ENCODE peak calls at places on chromosomes 1 and 21, in four cellular contexts. E is CD4-positive, alpha-beta T cell; C is activated T-helper 9 cell treated with anti-CD3 and anti-CD28 coated beads, Interleukin-2, amount 50 U/mL, for 16 hours; X is Caki2. W is an unnamed sample.

GRCh38 chr1:225440380-225440957 is 12.6 kb upstream of the LBR start:
- DNase-seq in E (no peak), C (no peak), X (no peak), W (no peak)

GRCh38 chr1:24108334-24109165 is 3.4 kb downstream of the MYOM3 start:
- DNase-seq in E (no peak), C (no peak), X (peak), W (peak)

GRCh38 chr1:48114596-48115384 is 107.7 kb upstream of the SLC5A9 start:
- DNase-seq in E (no peak), C (no peak), X (no peak), W (no peak)

GRCh38 chr21:18253809-18254208 is 9.2 kb downstream of the CHODL start:
- DNase-seq in E (no peak), C (no peak), X (no peak), W (no peak)

GRCh38 chr1:221725683-221726330 is 16.1 kb downstream of the DUSP10 start:
- DNase-seq in E (no peak), C (no peak), X (peak), W (no peak)

GRCh38 chr1:57874426-57874825 is 450.6 kb upstream of the DAB1 start:
- DNase-seq in E (no peak), C (no peak), X (peak), W (peak)

GRCh38 chr1:96473791-96474452 is 247.7 kb upstream of the PTBP2 start:
- DNase-seq in E (no peak), C (no peak), X (peak), W (no peak)

GRCh38 chr1:107683198-107683657 is 281.8 kb downstream of the VAV3 start:
- DNase-seq in E (no peak), C (no peak), X (peak), W (no peak)

GRCh38 chr1:175591083-175591743 is 152.2 kb downstream of the TNR start:
- DNase-seq in E (no peak), C (no peak), X (no peak), W (no peak)

GRCh38 chr1:10033359-10033845 is 644 bp downstream of the UBE4B start:
- DNase-seq in E (no peak), C (no peak), X (peak), W (peak)

GRCh38 chr1:4261327-4261726 is 361.3 kb upstream of the C1orf174 start:
- DNase-seq in E (no peak), C (no peak), X (no peak), W (no peak)

GRCh38 chr1:26959270-26959669 is 998 bp downstream of the KDF1 start:
- DNase-seq in E (no peak), C (no peak), X (no peak), W (no peak)

GRCh38 chr1:193707271-193708015 is 521.0 kb upstream of the B3GALT2 start:
- DNase-seq in E (no peak), C (no peak), X (peak), W (no peak)

GRCh38 chr21:45542242-45542666 is at the start of gene SLC19A1:
- DNase-seq in E (peak), C (peak), X (peak), W (peak)

GRCh38 chr1:211643324-211644212 is 31.9 kb downstream of the NEK2 start:
- DNase-seq in E (peak), C (no peak), X (peak), W (peak)

GRCh38 chr1:63968663-63969460 is 195.0 kb downstream of the ROR1 start:
- DNase-seq in E (no peak), C (no peak), X (no peak), W (no peak)

GRCh38 chr1:228894442-228894989 is 159.2 kb downstream of the RHOU start:
- DNase-seq in E (no peak), C (no peak), X (no peak), W (no peak)

GRCh38 chr1:55446351-55446750 is 231.2 kb upstream of the USP24 start:
- DNase-seq in E (no peak), C (no peak), X (no peak), W (no peak)

GRCh38 chr1:3963554-3963953 is 63.5 kb upstream of the C1orf174 start:
- DNase-seq in E (no peak), C (no peak), X (no peak), W (no peak)

GRCh38 chr1:76919123-76919522 is 51.8 kb downstream of the ST6GALNAC5 start:
- DNase-seq in E (no peak), C (no peak), X (no peak), W (no peak)

GRCh38 chr1:85599076-85599491 is 18.5 kb downstream of the CCN1 start:
- DNase-seq in E (no peak), C (no peak), X (peak), W (no peak)

GRCh38 chr1:19682901-19683300 is 18.2 kb downstream of the HTR6 start:
- DNase-seq in E (no peak), C (no peak), X (no peak), W (no peak)

GRCh38 chr1:237580726-237581125 is 310.0 kb downstream of the ZP4 start:
- DNase-seq in E (no peak), C (no peak), X (no peak), W (no peak)

GRCh38 chr1:170583186-170583585 is 51.2 kb downstream of the GORAB start:
- DNase-seq in E (no peak), C (no peak), X (no peak), W (no peak)

GRCh38 chr1:35431173-35431599 is 126.0 kb downstream of the KIAA0319L start:
- DNase-seq in E (no peak), C (no peak), X (no peak), W (peak)

GRCh38 chr1:6248798-6249731 is 5.1 kb downstream of the HES3 start:
- DNase-seq in E (no peak), C (no peak), X (no peak), W (no peak)

GRCh38 chr1:41122851-41123518 is 101.5 kb upstream of the SLFNL1 start:
- DNase-seq in E (no peak), C (no peak), X (peak), W (peak)